ENCODE peak calls at places on chromosomes 2 and 18, in four cellular contexts. T is GM23248, E is breast epithelium, K is psoas muscle. S is an unnamed sample. For H3K36me3, the result is how much of the 10 kb centered on the place peaks cover.

GRCh38 chr2:172995323-172996244 is 80.1 kb upstream of the MAP3K20 start:
- DNase-seq in K (peak), T (peak), E (peak), S (peak)

GRCh38 chr18:23627964-23628363 is 34.7 kb downstream of the ANKRD29 start:
- DNase-seq in K (no peak), T (no peak), E (no peak), S (no peak)

GRCh38 chr2:240230424-240230945 is 90.0 kb upstream of the OTOS start:
- DNase-seq in K (no peak), E (peak), T (no peak), S (no peak)

GRCh38 chr2:237998530-237998929 is 31.7 kb downstream of the UBE2F start:
- DNase-seq in E (no peak), T (peak), K (no peak), S (no peak)

GRCh38 chr2:46363535-46364170 is 66.4 kb downstream of the EPAS1 start:
- DNase-seq in E (no peak), T (peak), K (no peak), S (peak)

GRCh38 chr2:44450806-44451205 is 89.1 kb downstream of the CAMKMT start:
- DNase-seq in E (no peak), K (no peak), T (no peak), S (no peak)

GRCh38 chr18:71951021-71951420 is 593.1 kb downstream of the CBLN2 start:
- DNase-seq in T (no peak), K (no peak), E (no peak), S (no peak)

GRCh38 chr18:27004056-27004829 is 138.7 kb upstream of the AQP4 start:
- DNase-seq in E (no peak), K (no peak), T (peak), S (no peak)

GRCh38 chr18:7722955-7723354 is 155.8 kb downstream of the PTPRM start:
- DNase-seq in E (no peak), T (no peak), K (no peak), S (no peak)

GRCh38 chr2:34105015-34105767 is 506.1 kb upstream of the FAM98A start:
- DNase-seq in E (no peak), K (no peak), T (peak), S (no peak)

GRCh38 chr2:235773188-235773928 is 279.5 kb downstream of the AGAP1 start:
- DNase-seq in K (no peak), E (no peak), T (no peak), S (no peak)

GRCh38 chr2:127105656-127106456 is 1.1 kb downstream of the BIN1 start:
- DNase-seq in K (peak), E (no peak), T (peak), S (peak)

GRCh38 chr2:28613181-28613580 is 117.3 kb downstream of the PLB1 start:
- DNase-seq in E (no peak), T (no peak), K (no peak), S (no peak)

GRCh38 chr2:168118733-168119518 is 128.5 kb downstream of the STK39 start:
- DNase-seq in T (peak), E (no peak), K (no peak), S (no peak)

GRCh38 chr2:71004857-71005256 is 10.2 kb upstream of the TEX261 start:
- DNase-seq in T (no peak), K (no peak), E (no peak), S (no peak)

GRCh38 chr2:181626671-181627070 is 30.2 kb downstream of the CERKL start:
- DNase-seq in K (no peak), E (no peak), T (no peak), S (no peak)

GRCh38 chr2:181077128-181077709 is 96.8 kb downstream of the UBE2E3 start:
- DNase-seq in E (no peak), T (peak), K (no peak), S (no peak)

GRCh38 chr2:74772071-74772470 is 61.9 kb upstream of the HK2 start:
- DNase-seq in E (no peak), T (no peak), K (no peak), S (no peak)

GRCh38 chr2:74778381-74779371 is 55.3 kb upstream of the HK2 start:
- DNase-seq in T (peak), E (no peak), K (no peak), S (no peak)

GRCh38 chr2:74779587-74780135 is 54.3 kb upstream of the HK2 start:
- DNase-seq in K (no peak), T (no peak), E (no peak), S (no peak)

GRCh38 chr2:74777161-74777900 is 56.6 kb upstream of the HK2 start:
- DNase-seq in E (no peak), T (no peak), K (no peak), S (no peak)
- H3K4me3 ChIP-seq in E (no peak), T (no peak), K (no peak), S (no peak)

GRCh38 chr2:196128749-196129148 is 42.6 kb downstream of the STK17B start:
- DNase-seq in K (no peak), E (no peak), T (no peak), S (no peak)

GRCh38 chr2:196131384-196131861 is 40.0 kb downstream of the STK17B start:
- DNase-seq in E (no peak), K (peak), T (peak), S (peak)

GRCh38 chr2:196136151-196136550 is 35.2 kb downstream of the STK17B start:
- DNase-seq in E (no peak), T (peak), K (no peak), S (no peak)

GRCh38 chr2:196130039-196130825 is 41.1 kb downstream of the STK17B start:
- DNase-seq in T (no peak), K (no peak), E (no peak), S (no peak)

DNA sequence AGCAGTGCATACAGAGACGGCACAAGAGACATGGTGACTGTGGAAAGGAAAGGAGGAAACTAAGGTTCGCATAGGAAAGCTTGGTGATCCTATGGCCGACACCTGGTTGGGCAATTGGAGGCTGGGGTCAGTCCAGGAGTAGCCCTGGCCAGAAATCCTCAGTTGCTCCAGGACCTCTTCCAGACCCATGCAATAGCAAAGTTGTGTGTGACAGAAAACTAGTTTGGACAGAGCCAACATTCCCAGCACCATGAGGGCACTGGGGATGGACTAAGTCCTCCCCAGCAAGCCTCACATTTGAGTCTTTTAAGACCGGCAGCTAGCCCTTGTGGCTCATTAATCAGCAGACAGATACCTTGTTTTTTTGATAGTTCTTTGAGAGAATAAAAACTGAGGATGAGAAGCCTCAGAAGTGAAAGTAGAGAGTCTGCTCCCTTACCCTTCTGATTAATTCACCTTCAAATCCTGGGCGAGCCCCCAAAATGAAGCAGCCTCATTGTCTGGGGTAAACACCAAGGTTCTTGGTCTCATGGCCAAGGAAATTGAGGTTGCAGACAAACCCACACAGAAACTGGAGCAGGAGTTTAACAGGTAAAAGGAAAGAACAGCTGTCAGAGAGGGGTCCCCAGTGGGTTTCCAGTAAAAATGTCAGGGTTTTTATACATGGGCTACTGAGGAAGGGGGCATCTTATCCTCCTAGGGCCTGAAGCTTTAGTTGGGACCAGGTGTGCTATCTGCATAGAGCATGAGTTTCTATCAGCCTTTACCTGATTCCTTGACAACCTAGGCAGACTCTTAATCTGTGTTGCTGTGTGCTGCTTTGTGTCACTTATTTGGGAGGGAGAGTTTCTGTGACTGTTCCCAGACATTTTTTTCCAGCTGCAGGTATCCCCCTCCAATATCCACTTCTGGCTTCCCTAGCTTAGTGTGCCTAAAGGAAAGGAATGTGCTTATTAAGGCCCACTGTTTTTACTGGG is 39.1 kb downstream of the STK17B start:
- DNase-seq in E (no peak), K (no peak), T (peak), S (peak)
- H3K36me3 ChIP-seq in E (under half), K (under half), T (under half), S (half or more)

GRCh38 chr2:178845565-178846457 is 38.6 kb upstream of the TTN start:
- DNase-seq in E (no peak), T (peak), K (no peak), S (peak)
- H3K4me3 ChIP-seq in E (no peak), T (no peak), K (peak), S (no peak)

GRCh38 chr2:230795856-230796255 is 68.9 kb upstream of the ITM2C start:
- DNase-seq in T (peak), K (peak), E (no peak), S (no peak)

GRCh38 chr2:230798769-230799399 is 65.9 kb upstream of the ITM2C start:
- DNase-seq in K (no peak), E (no peak), T (peak), S (no peak)

GRCh38 chr2:230794472-230794871 is 70.3 kb upstream of the ITM2C start:
- DNase-seq in T (no peak), K (no peak), E (no peak), S (no peak)

GRCh38 chr2:230797515-230798495 is 66.9 kb upstream of the ITM2C start:
- DNase-seq in E (no peak), K (no peak), T (peak), S (peak)

DNA sequence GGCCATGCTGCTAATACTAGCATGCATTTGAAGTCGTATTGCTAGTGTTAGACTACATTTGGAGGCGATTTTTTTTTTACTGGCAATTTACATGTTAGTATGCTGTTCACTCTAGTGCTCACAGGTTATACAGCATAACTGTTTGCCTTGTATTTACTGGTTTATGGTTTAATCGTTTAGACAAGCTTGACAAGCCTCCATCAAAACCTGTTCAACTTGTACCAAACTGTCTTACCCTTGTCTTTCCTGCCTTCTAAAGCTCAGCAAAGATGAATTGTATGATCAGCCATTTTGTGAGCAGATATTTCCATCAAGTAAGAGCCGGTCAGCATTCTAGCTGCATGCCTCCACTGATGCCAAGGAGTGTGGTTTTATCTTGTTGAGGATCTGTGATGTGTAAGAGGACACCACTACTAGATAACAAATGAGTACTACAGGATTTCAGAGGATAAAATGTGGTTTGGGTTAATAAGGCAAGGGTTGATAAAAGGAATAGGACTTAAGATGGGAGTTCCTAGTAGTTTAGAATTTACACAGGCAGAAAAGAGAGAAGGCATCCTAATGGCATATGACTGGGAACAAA is 68.4 kb upstream of the ITM2C start:
- DNase-seq in K (no peak), T (peak), E (no peak), S (peak)
- H3K36me3 ChIP-seq in K (under half), T (under half), E (under half), S (half or more)

GRCh38 chr2:27309651-27310050 is 1.4 kb upstream of the UCN start:
- DNase-seq in E (no peak), K (no peak), T (no peak), S (no peak)

GRCh38 chr2:27306136-27306535 is 2.1 kb downstream of the UCN start:
- DNase-seq in E (no peak), T (no peak), K (no peak), S (no peak)

GRCh38 chr2:27307545-27308358 is 493 bp downstream of the UCN start:
- DNase-seq in T (peak), E (no peak), K (no peak), S (no peak)

GRCh38 chr2:27306657-27307544 is 1.3 kb downstream of the UCN start:
- DNase-seq in T (peak), K (no peak), E (no peak), S (no peak)

GRCh38 chr2:27308359-27308875 is at the start of gene UCN:
- DNase-seq in T (peak), K (peak), E (no peak), S (no peak)
- H3K4me3 ChIP-seq in T (no peak), K (no peak), E (no peak), S (no peak)

GRCh38 chr18:76371301-76371700 is 123.7 kb downstream of the ZNF516 start:
- DNase-seq in T (no peak), K (no peak), E (no peak), S (no peak)
- H3K36me3 ChIP-seq in T (under half), K (under half), E (under half), S (under half)